ENCODE peak calls at places on chromosomes 4 and X, in five cellular contexts. One of them, this sample, is unnamed.

GRCh38 chr4:8266088-8266487 is 3.5 kb upstream of the HTRA3 start:
- ATAC-seq in HepG2: no peak
- ATAC-seq in GM12878: peak
- ATAC-seq in K562: no peak
- ATAC-seq in upper lobe of left lung: no peak
- ATAC-seq in this sample: no peak

GRCh38 chr4:163621844-163622243 is 127.4 kb downstream of the TMA16 start:
- ATAC-seq in HepG2: no peak
- ATAC-seq in K562: no peak
- ATAC-seq in upper lobe of left lung: peak
- ATAC-seq in GM12878: no peak
- ATAC-seq in this sample: no peak

GRCh38 chr4:101304916-101305315 is 42.4 kb downstream of the PPP3CA start:
- ATAC-seq in HepG2: no peak
- ATAC-seq in upper lobe of left lung: no peak
- ATAC-seq in GM12878: no peak
- ATAC-seq in K562: no peak
- ATAC-seq in this sample: no peak

GRCh38 chr4:14783011-14783877 is 219.0 kb upstream of the CPEB2 start:
- ATAC-seq in K562: no peak
- ATAC-seq in HepG2: no peak
- ATAC-seq in GM12878: peak
- ATAC-seq in upper lobe of left lung: no peak
- ATAC-seq in this sample: no peak

GRCh38 chr4:176833416-176833815 is 40.7 kb upstream of the VEGFC start:
- ATAC-seq in HepG2: no peak
- ATAC-seq in upper lobe of left lung: no peak
- ATAC-seq in GM12878: no peak
- ATAC-seq in K562: no peak
- ATAC-seq in this sample: no peak

GRCh38 chrX:108353452-108353851 is 84.8 kb downstream of the COL4A6 start:
- ATAC-seq in upper lobe of left lung: no peak
- ATAC-seq in GM12878: no peak
- ATAC-seq in K562: no peak
- ATAC-seq in HepG2: no peak
- ATAC-seq in this sample: no peak

GRCh38 chr4:24778427-24779225 is 16.7 kb upstream of the SOD3 start:
- ATAC-seq in GM12878: no peak
- ATAC-seq in upper lobe of left lung: peak
- ATAC-seq in HepG2: no peak
- ATAC-seq in K562: no peak
- ATAC-seq in this sample: peak

GRCh38 chrX:1355131-1355799 is 18.7 kb downstream of the IL3RA start:
- ATAC-seq in upper lobe of left lung: peak
- ATAC-seq in GM12878: peak
- ATAC-seq in HepG2: peak
- ATAC-seq in K562: no peak
- ATAC-seq in this sample: no peak

DNA sequence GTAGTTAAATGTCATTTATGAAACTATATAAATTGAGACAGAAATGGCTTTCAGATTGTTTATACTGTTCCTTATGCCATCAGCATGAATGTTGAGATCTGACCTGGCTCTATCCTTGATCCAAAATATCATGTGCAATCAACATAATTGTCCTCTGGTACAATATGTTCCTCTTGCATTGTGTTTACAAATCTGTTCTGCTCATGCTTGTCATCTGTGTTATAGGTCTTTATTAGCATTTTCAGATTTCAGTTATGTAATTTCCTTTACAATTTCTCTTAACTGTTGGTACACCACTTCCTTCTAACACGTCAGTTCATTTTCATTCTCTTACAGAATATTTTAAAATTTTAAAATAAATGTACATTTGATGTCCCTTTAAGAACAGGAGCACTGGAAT is 1.6 kb downstream of the HPGD start:
- ATAC-seq in GM12878: no peak
- ATAC-seq in K562: no peak
- ATAC-seq in upper lobe of left lung: peak
- ATAC-seq in HepG2: no peak
- ATAC-seq in this sample: peak
- TF ChIP-seq EP300 in GM12878: no peak
- TF ChIP-seq EP300 in K562: no peak
- TF ChIP-seq EP300 in upper lobe of left lung: peak
- TF ChIP-seq EP300 in HepG2: no peak
- TF ChIP-seq EP300 in this sample: no peak

DNA sequence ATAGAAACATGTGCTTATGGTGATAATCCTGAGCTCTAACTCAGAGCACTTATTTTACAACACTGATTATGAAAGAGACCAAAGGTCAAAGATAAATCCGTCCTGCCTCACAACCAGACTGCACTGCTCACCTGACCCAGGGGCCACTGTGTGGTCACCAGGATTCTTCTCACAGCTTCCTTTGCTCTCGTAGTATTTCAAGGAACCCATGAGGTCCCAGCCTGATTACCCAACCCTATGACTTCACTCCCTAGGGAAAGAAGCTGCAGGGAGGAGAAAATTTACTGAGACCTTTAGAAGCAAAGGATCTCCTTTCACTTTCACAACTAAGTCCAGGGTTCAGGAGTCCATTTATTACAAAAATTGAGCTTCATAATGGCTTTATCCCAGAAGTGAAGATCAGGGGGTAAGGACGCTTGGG is 9.6 kb downstream of the SLC25A5 start:
- ATAC-seq in GM12878: peak
- ATAC-seq in K562: peak
- ATAC-seq in HepG2: peak
- ATAC-seq in upper lobe of left lung: peak
- ATAC-seq in this sample: peak
- H3K4me3 ChIP-seq in GM12878: no peak
- H3K4me3 ChIP-seq in K562: no peak
- H3K4me3 ChIP-seq in HepG2: peak
- H3K4me3 ChIP-seq in upper lobe of left lung: no peak
- H3K4me3 ChIP-seq in this sample: no peak

GRCh38 chr4:80005863-80006262 is 67.2 kb downstream of the ANTXR2 start:
- ATAC-seq in GM12878: no peak
- ATAC-seq in K562: peak
- ATAC-seq in HepG2: no peak
- ATAC-seq in upper lobe of left lung: no peak
- ATAC-seq in this sample: no peak
- TF ChIP-seq POLR2AphosphoS5 in GM12878: no peak
- TF ChIP-seq POLR2AphosphoS5 in K562: no peak
- TF ChIP-seq POLR2AphosphoS5 in HepG2: no peak
- TF ChIP-seq POLR2AphosphoS5 in upper lobe of left lung: no peak
- TF ChIP-seq POLR2AphosphoS5 in this sample: no peak

DNA sequence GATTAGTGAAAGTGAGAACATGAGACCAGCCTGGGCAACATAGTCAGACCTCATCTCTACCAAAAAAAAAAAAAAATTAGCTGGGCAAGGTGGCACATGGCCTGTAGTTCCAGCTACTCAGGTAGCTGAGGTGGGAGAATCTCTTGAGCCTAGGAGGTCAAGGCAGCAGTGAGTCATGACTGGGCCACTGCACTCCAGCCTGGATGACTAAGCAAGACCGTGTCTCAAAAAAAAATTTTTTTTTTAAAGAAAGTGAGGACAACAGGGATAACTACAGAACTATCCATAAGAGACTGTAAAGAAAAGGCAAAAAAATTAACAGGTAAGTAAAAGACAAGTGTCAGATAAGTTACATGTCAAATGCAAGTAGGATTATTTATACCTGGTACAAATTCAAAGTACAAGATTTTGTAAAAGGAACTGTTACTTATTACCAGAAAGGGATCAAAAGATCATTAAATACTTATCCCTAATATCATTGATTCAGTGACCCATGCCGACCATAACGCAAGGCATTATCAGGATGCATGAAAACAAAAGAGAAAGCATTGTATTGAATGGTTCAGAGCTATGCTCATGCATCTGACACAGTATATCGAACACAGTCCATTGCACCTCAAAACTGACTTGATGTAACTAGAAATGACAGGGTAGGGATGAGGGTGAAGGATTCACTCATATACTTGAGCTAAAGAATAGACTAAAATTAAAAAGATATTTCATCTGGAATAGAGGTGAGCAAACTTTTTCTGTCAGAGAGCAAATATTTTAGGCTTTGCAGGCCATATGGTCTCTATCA is 13.3 kb upstream of the SPP1 start:
- ATAC-seq in K562: peak
- ATAC-seq in upper lobe of left lung: peak
- ATAC-seq in HepG2: peak
- ATAC-seq in GM12878: no peak
- ATAC-seq in this sample: no peak
- TF ChIP-seq EP300 in K562: no peak
- TF ChIP-seq EP300 in upper lobe of left lung: no peak
- TF ChIP-seq EP300 in HepG2: no peak
- TF ChIP-seq EP300 in GM12878: no peak
- TF ChIP-seq EP300 in this sample: no peak

GRCh38 chr4:110477836-110478235 is 1.9 kb downstream of the ENPEP start:
- ATAC-seq in K562: no peak
- ATAC-seq in GM12878: no peak
- ATAC-seq in upper lobe of left lung: no peak
- ATAC-seq in HepG2: no peak
- ATAC-seq in this sample: no peak
- H3K4me3 ChIP-seq in K562: no peak
- H3K4me3 ChIP-seq in GM12878: no peak
- H3K4me3 ChIP-seq in upper lobe of left lung: peak
- H3K4me3 ChIP-seq in HepG2: no peak
- H3K4me3 ChIP-seq in this sample: no peak